ENCODE peak calls at places on chromosomes 11 and 22, in nine cellular contexts. S is stimulated activated CD4-positive, alpha-beta T cell treated with anti-CD3 and anti-CD28 coated beads, Interleukin-15, amount 100 ng/mL, for 1 hour; E is A172; P is thoracic aorta; C is uterus; A is activated CD4-positive, CD25-positive, alpha-beta regulatory T cell; H is endothelial cell; V is GM23248; L is body of pancreas. I is an unnamed sample.

GRCh38 chr22:37419916-37420655 is 7.2 kb downstream of the ELFN2 start:
- DNase-seq in S (no peak), E (no peak), P (no peak), C (no peak), A (no peak), H (peak; percentile 32), V (peak; percentile 41), L (no peak), I (peak; percentile 35)

GRCh38 chr22:37126882-37127281 is 17.4 kb upstream of the TMPRSS6 start:
- DNase-seq in S (no peak), E (no peak), P (no peak), C (no peak), A (no peak), H (no peak), V (no peak), L (no peak), I (no peak)

GRCh38 chr11:128711136-128711535 is 17.3 kb downstream of the FLI1 start:
- DNase-seq in S (no peak), E (no peak), P (no peak), C (no peak), A (no peak), H (no peak), V (peak; percentile 85), L (no peak), I (no peak)

GRCh38 chr11:6505577-6506240 is 8.6 kb downstream of the DNHD1 start:
- DNase-seq in S (no peak), E (peak; percentile 77), P (no peak), C (no peak), A (no peak), H (peak; percentile 26), V (peak; percentile 86), L (peak; percentile 15), I (peak; percentile 9)

GRCh38 chr11:17563248-17563647 is 16.2 kb downstream of the OTOG start:
- DNase-seq in S (no peak), E (peak; percentile 19), P (no peak), C (no peak), A (no peak), H (no peak), V (peak; percentile 10), L (no peak), I (no peak)

GRCh38 chr22:50529416-50530279 is at the start of gene TYMP:
- DNase-seq in S (peak; percentile 54), E (no peak), P (no peak), C (peak; percentile 51), A (peak; percentile 58), H (no peak), V (peak; percentile 82), L (peak; percentile 58), I (no peak)

GRCh38 chr11:2687223-2687530 is 12.6 kb downstream of the KCNQ1OT1 start:
- DNase-seq in S (no peak), E (no peak), P (no peak), C (no peak), A (no peak), H (no peak), V (no peak), L (peak; percentile 8), I (no peak)

GRCh38 chr22:37358386-37358785 is 68.9 kb downstream of the ELFN2 start:
- DNase-seq in S (no peak), E (no peak), P (no peak), C (no peak), A (no peak), H (no peak), V (no peak), L (no peak), I (no peak)

GRCh38 chr22:41274856-41275255 is 11.1 kb downstream of the RANGAP1 start:
- DNase-seq in S (no peak), E (no peak), P (no peak), C (no peak), A (no peak), H (no peak), V (no peak), L (no peak), I (no peak)

GRCh38 chr11:118003456-118003855 is 17.3 kb downstream of the IL10RA start:
- DNase-seq in S (no peak), E (no peak), P (no peak), C (no peak), A (no peak), H (no peak), V (no peak), L (no peak), I (no peak)

GRCh38 chr11:118135796-118136165 is 16.8 kb downstream of the SCN4B start:
- DNase-seq in S (no peak), E (no peak), P (no peak), C (no peak), A (no peak), H (no peak), V (no peak), L (no peak), I (no peak)

GRCh38 chr22:30196141-30196866 is 50.3 kb downstream of the LIF start:
- DNase-seq in S (no peak), E (peak; percentile 97), P (peak; percentile 63), C (peak; percentile 86), A (peak; percentile 12), H (peak; percentile 60), V (peak; percentile 100), L (peak; percentile 73), I (peak; percentile 86)

GRCh38 chr11:128476729-128477128 is 110.6 kb downstream of the ETS1 start:
- DNase-seq in S (peak; percentile 50), E (peak; percentile 59), P (no peak), C (no peak), A (no peak), H (no peak), V (no peak), L (peak; percentile 33), I (no peak)

GRCh38 chr22:44180706-44181032 is at the start of gene PARVG:
- DNase-seq in S (no peak), E (no peak), P (no peak), C (no peak), A (no peak), H (no peak), V (no peak), L (no peak), I (peak; percentile 57)

GRCh38 chr22:31278643-31279326 is 13.5 kb downstream of the PIK3IP1 start:
- DNase-seq in S (no peak), E (no peak), P (no peak), C (no peak), A (no peak), H (no peak), V (no peak), L (no peak), I (no peak)

GRCh38 chr11:70440206-70440605 is 41.9 kb downstream of the CTTN start:
- DNase-seq in S (no peak), E (no peak), P (no peak), C (no peak), A (no peak), H (no peak), V (no peak), L (no peak), I (no peak)

GRCh38 chr11:2884424-2884815 is 1.2 kb downstream of the CDKN1C start:
- DNase-seq in S (no peak), E (peak; percentile 42), P (no peak), C (peak; percentile 62), A (no peak), H (peak; percentile 53), V (peak; percentile 30), L (peak; percentile 46), I (no peak)

GRCh38 chr22:29093030-29093429 is 20.2 kb downstream of the KREMEN1 start:
- DNase-seq in S (no peak), E (no peak), P (no peak), C (no peak), A (no peak), H (no peak), V (no peak), L (no peak), I (no peak)

GRCh38 chr11:94815705-94816344 is 47.7 kb downstream of the AMOTL1 start:
- DNase-seq in S (no peak), E (no peak), P (no peak), C (no peak), A (no peak), H (no peak), V (no peak), L (no peak), I (peak; percentile 56)